ENCODE peak calls at places on chromosomes 11 and 22, in seven cellular contexts. N is prostate gland, Z is heart right ventricle, E is neural progenitor cell, G is pancreas, L is vagina, S is astrocyte. R is an unnamed sample.

GRCh38 chr11:126963115-126963514 is 37.5 kb downstream of the KIRREL3 start:
- DNase-seq in N (no peak), S (peak; percentile 16), E (no peak), G (no peak), Z (no peak), L (no peak), R (no peak)

GRCh38 chr11:4197112-4197511 is 102.5 kb downstream of the RRM1 start:
- DNase-seq in G (no peak), E (no peak), L (no peak), S (no peak), N (no peak), Z (no peak), R (no peak)

GRCh38 chr11:126896025-126896424 is 104.5 kb downstream of the KIRREL3 start:
- DNase-seq in L (no peak), Z (no peak), E (no peak), G (no peak), S (no peak), N (no peak), R (no peak)

GRCh38 chr22:47092896-47093311 is 330.5 kb downstream of the TBC1D22A start:
- DNase-seq in Z (no peak), S (peak; percentile 85), G (no peak), L (no peak), E (no peak), N (no peak), R (no peak)

GRCh38 chr11:32529994-32530588 is 53.5 kb upstream of the EIF3M start:
- DNase-seq in E (no peak), L (no peak), N (no peak), G (no peak), S (no peak), Z (no peak), R (no peak)

GRCh38 chr11:45238724-45239123 is 47.4 kb downstream of the SYT13 start:
- DNase-seq in E (no peak), Z (no peak), L (no peak), N (no peak), S (peak; percentile 91), G (no peak), R (no peak)

GRCh38 chr22:45626198-45626651 is 45.4 kb upstream of the ATXN10 start:
- DNase-seq in N (peak; percentile 87), S (no peak), E (no peak), G (peak; percentile 56), Z (no peak), L (no peak), R (no peak)

GRCh38 chr22:23752090-23752691 is 1.3 kb upstream of the ZNF70 start:
- DNase-seq in Z (no peak), S (no peak), E (no peak), L (no peak), G (no peak), N (no peak), R (no peak)

GRCh38 chr11:70883973-70884688 is 368.2 kb downstream of the SHANK2 start:
- DNase-seq in S (no peak), E (no peak), Z (no peak), L (no peak), G (no peak), N (no peak), R (no peak)

GRCh38 chr11:110856993-110857812 is 145.0 kb upstream of the ARHGAP20 start:
- DNase-seq in L (no peak), S (peak; percentile 47), G (no peak), Z (no peak), N (no peak), E (no peak), R (no peak)

GRCh38 chr11:57203359-57203758 is 21.6 kb downstream of the LRRC55 start:
- DNase-seq in Z (peak; percentile 68), G (no peak), S (no peak), E (peak; percentile 50), N (no peak), L (no peak), R (no peak)

GRCh38 chr11:43644626-43645299 is 35.8 kb upstream of the HSD17B12 start:
- DNase-seq in E (no peak), G (no peak), L (no peak), Z (no peak), N (no peak), S (peak; percentile 0), R (no peak)

GRCh38 chr11:67032830-67033555 is 10.1 kb downstream of the SYT12 start:
- DNase-seq in N (no peak), Z (no peak), E (no peak), L (no peak), G (no peak), S (peak; percentile 91), R (no peak)

GRCh38 chr11:44313701-44314489 is 4.0 kb upstream of the ALX4 start:
- DNase-seq in S (no peak), L (no peak), N (no peak), Z (no peak), G (no peak), E (no peak), R (no peak)

GRCh38 chr11:15816270-15816871 is 540.0 kb downstream of the SOX6 start:
- DNase-seq in N (no peak), Z (no peak), E (no peak), S (peak; percentile 88), L (no peak), G (no peak), R (no peak)

DNA sequence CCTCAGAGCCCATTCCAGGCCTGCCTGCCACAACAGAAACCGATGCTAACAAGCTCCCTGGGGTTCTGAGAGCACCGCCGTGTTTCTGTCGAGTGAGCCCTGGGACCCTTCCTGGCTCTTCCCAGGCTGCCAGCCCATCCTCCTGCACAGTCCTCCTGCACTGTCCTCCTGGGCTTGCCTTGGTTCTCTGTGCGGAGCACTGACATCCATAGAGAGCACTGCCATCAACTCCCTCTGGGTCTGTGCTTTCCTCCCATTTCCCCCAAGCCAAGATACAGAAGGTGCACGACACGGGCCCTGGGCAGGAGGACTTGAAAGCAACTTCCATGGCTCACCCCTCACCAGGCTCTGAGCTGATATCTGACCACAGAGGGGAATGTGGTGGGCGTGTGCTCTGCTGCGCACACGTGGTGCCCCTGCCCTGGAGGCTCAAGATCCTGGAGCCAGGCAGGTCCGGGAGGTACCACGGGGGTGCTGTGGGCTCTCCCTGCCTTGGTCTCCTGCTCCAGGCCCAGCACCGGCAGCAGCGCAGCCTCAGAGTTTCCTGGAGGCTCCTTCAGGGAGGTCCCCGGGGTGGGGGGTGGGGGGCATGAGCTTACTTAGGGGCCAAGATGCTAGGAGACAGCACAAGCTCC is 304.2 kb downstream of the BRD1 start:
- DNase-seq in L (no peak), G (no peak), N (no peak), E (no peak), S (no peak), Z (no peak), R (no peak)
- H3K4me1 ChIP-seq in L (no peaks in the 10 kb centered on the region), G (no peaks in the 10 kb centered on the region), N (no peaks in the 10 kb centered on the region), E (peaks cover 14% of the 10 kb centered on the region), S (no peaks in the 10 kb centered on the region), Z (no peaks in the 10 kb centered on the region), R (no peaks in the 10 kb centered on the region)

DNA sequence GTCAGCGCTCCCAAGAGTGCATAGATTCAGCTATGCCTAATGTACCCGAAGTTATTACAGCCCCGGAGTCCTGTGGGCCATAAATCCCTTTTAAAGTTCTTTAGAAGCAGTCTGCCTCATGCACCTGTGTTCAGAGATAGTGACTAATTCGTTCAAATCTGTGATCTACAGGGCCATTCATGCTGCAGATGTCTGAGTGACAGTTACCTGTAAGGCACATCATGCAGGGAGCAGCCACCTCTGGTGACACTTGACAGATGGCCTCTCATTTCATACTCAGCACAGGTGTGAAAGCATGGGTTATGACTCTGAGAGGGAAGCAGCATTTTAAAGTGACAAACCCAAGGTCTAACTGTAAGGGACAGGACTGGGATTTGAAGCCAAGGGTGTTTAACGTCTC is 2.4 kb upstream of the E2F8 start:
- DNase-seq in G (no peak), S (no peak), Z (no peak), N (no peak), E (no peak), L (no peak), R (no peak)
- H3K4me3 ChIP-seq in G (no peak overlapping the region), S (no peak overlapping the region), Z (no peak overlapping the region), N (no peak overlapping the region), E (no peak overlapping the region), L (no peak overlapping the region), R (no peak overlapping the region)

GRCh38 chr11:62423012-62423411 is 4.2 kb downstream of the SCGB1A1 start:
- DNase-seq in L (no peak), G (no peak), E (no peak), N (no peak), Z (no peak), S (no peak), R (no peak)

GRCh38 chr11:62428871-62429601 is 10.2 kb downstream of the SCGB1A1 start:
- DNase-seq in L (no peak), N (no peak), S (no peak), Z (no peak), G (no peak), E (no peak), R (no peak)

GRCh38 chr11:62431171-62431895 is 12.5 kb downstream of the SCGB1A1 start:
- DNase-seq in G (no peak), L (no peak), N (no peak), Z (no peak), S (peak; percentile 91), E (no peak), R (no peak)

GRCh38 chr11:62430350-62430749 is 11.5 kb downstream of the SCGB1A1 start:
- DNase-seq in G (no peak), L (no peak), N (no peak), S (no peak), Z (no peak), E (no peak), R (no peak)

DNA sequence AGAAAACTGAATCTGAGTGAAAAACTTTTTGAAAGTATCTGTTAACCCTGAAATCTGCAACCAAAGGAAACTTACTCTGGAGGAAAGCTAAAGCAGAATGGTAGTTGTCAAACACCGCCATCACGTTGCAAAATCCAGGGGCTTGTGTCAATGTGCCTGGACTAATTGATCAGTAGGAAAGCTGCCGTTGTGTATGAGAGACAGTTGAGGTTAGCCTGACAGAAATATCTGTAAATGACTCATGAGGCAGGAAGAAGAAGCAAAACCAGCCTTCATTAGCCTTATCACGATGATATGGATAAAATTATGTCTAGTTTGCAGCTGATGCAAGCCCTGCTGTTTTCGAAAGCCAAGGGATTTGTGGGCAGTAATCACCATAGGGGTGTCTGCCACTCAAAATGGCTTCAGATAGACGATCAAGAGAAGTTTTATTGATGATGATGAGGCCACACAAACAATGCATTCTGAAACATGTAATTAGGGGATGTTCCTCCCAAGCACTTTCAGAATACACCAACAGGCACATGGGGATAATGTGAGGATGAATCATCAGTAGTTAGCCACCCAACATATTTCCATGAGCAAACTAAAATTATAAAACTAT is 8.9 kb downstream of the SCGB1A1 start:
- DNase-seq in G (no peak), N (no peak), E (no peak), S (peak; percentile 67), L (no peak), Z (no peak), R (no peak)
- H3K27ac ChIP-seq in G (peak overlapping the region; percentile 28), N (no peak overlapping the region), E (no peak overlapping the region), S (peak overlapping the region; percentile 57), L (peak overlapping the region; percentile 63), Z (no peak overlapping the region), R (peak overlapping the region; percentile 41)

GRCh38 chr11:121040614-121041002 is 16.7 kb downstream of the TBCEL start:
- DNase-seq in L (no peak), N (no peak), S (no peak), G (no peak), E (no peak), Z (no peak), R (no peak)

GRCh38 chr11:121036981-121037380 is 13.1 kb downstream of the TBCEL start:
- DNase-seq in E (no peak), G (no peak), N (no peak), S (no peak), L (no peak), Z (no peak), R (no peak)

GRCh38 chr11:121039971-121040613 is 16.2 kb downstream of the TBCEL start:
- DNase-seq in N (no peak), G (no peak), S (no peak), L (no peak), E (no peak), Z (no peak), R (no peak)

GRCh38 chr11:121041072-121041471 is 17.2 kb downstream of the TBCEL start:
- DNase-seq in N (no peak), L (no peak), Z (no peak), G (no peak), E (no peak), S (no peak), R (no peak)

GRCh38 chr11:121038642-121039409 is 14.9 kb downstream of the TBCEL start:
- DNase-seq in N (no peak), S (no peak), Z (no peak), L (no peak), G (no peak), E (no peak), R (no peak)
- H3K4me1 ChIP-seq in N (no peaks in the 10 kb centered on the region), S (no peaks in the 10 kb centered on the region), Z (no peaks in the 10 kb centered on the region), L (no peaks in the 10 kb centered on the region), G (no peaks in the 10 kb centered on the region), E (peaks cover 23% of the 10 kb centered on the region), R (no peaks in the 10 kb centered on the region)

R was measured in CD4-positive, CD25-positive, alpha-beta regulatory T cell.